ENCODE peak calls at places on chromosomes 13 and 19, in five cellular contexts. Q is fibroblast of lung, E is body of pancreas, K is left ventricle myocardium inferior, U is tibial artery. S is an unnamed sample.

GRCh38 chr13:40445557-40445990 is 220.9 kb downstream of the FOXO1 start:
- DNase-seq in Q (no peak), E (peak; percentile 71), K (peak; percentile 42), U (peak; percentile 36), S (peak; percentile 19)

GRCh38 chr13:110403721-110404120 is 96.6 kb downstream of the COL4A2 start:
- DNase-seq in Q (no peak), E (no peak), K (no peak), U (no peak), S (no peak)

GRCh38 chr19:39846678-39847486 is 703 bp upstream of the FBL start:
- DNase-seq in Q (no peak), E (no peak), K (no peak), U (no peak), S (peak; percentile 53)

GRCh38 chr19:16566161-16566560 is 6.1 kb downstream of the SLC35E1 start:
- DNase-seq in Q (no peak), E (no peak), K (no peak), U (no peak), S (peak; percentile 42)

GRCh38 chr13:98910501-98910951 is 67.3 kb downstream of the DOCK9 start:
- DNase-seq in Q (peak; percentile 28), E (no peak), K (no peak), U (peak; percentile 24), S (no peak)

GRCh38 chr19:18294467-18294864 is 13.0 kb upstream of the JUND start:
- DNase-seq in Q (no peak), E (peak; percentile 64), K (no peak), U (peak; percentile 35), S (no peak)

GRCh38 chr13:47004022-47004421 is 107.2 kb upstream of the HTR2A start:
- DNase-seq in Q (no peak), E (no peak), K (no peak), U (no peak), S (no peak)

GRCh38 chr13:114225610-114226009 is 9.1 kb upstream of the CDC16 start:
- DNase-seq in Q (no peak), E (no peak), K (no peak), U (no peak), S (no peak)

GRCh38 chr13:43304449-43304848 is 281.1 kb downstream of the DNAJC15 start:
- DNase-seq in Q (no peak), E (no peak), K (no peak), U (no peak), S (no peak)

GRCh38 chr19:16444273-16444597 is 27.5 kb downstream of the EPS15L1 start:
- DNase-seq in Q (no peak), E (no peak), K (no peak), U (no peak), S (no peak)

GRCh38 chr13:30576528-30576927 is 41.2 kb upstream of the USPL1 start:
- DNase-seq in Q (peak; percentile 59), E (peak; percentile 19), K (no peak), U (no peak), S (no peak)

GRCh38 chr13:91482427-91482826 is 84.0 kb downstream of the GPC5 start:
- DNase-seq in Q (no peak), E (no peak), K (no peak), U (no peak), S (no peak)

GRCh38 chr13:43805071-43805468 is 18.3 kb upstream of the ENOX1 start:
- DNase-seq in Q (peak; percentile 64), E (no peak), K (no peak), U (no peak), S (no peak)

GRCh38 chr13:39321578-39321977 is 281.4 kb downstream of the LHFPL6 start:
- DNase-seq in Q (peak; percentile 87), E (no peak), K (no peak), U (peak; percentile 63), S (no peak)

GRCh38 chr13:100149389-100149788 is 60.5 kb downstream of the PCCA start:
- DNase-seq in Q (no peak), E (no peak), K (no peak), U (no peak), S (no peak)

GRCh38 chr19:2275588-2276428 is 6.2 kb downstream of the PEAK3 start:
- DNase-seq in Q (no peak), E (no peak), K (peak; percentile 60), U (no peak), S (peak; percentile 53)

GRCh38 chr13:53953205-53953604 is 924.6 kb downstream of the OLFM4 start:
- DNase-seq in Q (no peak), E (no peak), K (no peak), U (no peak), S (no peak)

GRCh38 chr13:32713397-32713796 is 127.1 kb downstream of the PDS5B start:
- DNase-seq in Q (no peak), E (no peak), K (no peak), U (no peak), S (no peak)

GRCh38 chr19:40466219-40467006 is at the start of gene SPTBN4:
- DNase-seq in Q (no peak), E (peak; percentile 32), K (no peak), U (peak; percentile 46), S (peak; percentile 37)

GRCh38 chr13:99628442-99628841 is 127.2 kb downstream of the TM9SF2 start:
- DNase-seq in Q (no peak), E (no peak), K (no peak), U (no peak), S (no peak)

GRCh38 chr19:35153701-35154534 is 617 bp upstream of the FXYD5 start:
- DNase-seq in Q (no peak), E (peak; percentile 43), K (no peak), U (no peak), S (peak; percentile 50)

GRCh38 chr13:111969551-111970135 is 97.3 kb upstream of the SOX1 start:
- DNase-seq in Q (no peak), E (no peak), K (no peak), U (no peak), S (no peak)

GRCh38 chr13:45718063-45718462 is 15.9 kb downstream of the CBY2 start:
- DNase-seq in Q (peak; percentile 32), E (no peak), K (no peak), U (no peak), S (no peak)

GRCh38 chr13:101985321-101985720 is 416.5 kb downstream of the FGF14 start:
- DNase-seq in Q (no peak), E (no peak), K (no peak), U (no peak), S (no peak)

GRCh38 chr13:98528663-98529064 is 48.2 kb downstream of the STK24 start:
- DNase-seq in Q (peak; percentile 43), E (no peak), K (no peak), U (no peak), S (no peak)

GRCh38 chr13:49791214-49791752 is 1.2 kb downstream of the KPNA3 start:
- DNase-seq in Q (peak; percentile 63), E (peak; percentile 32), K (no peak), U (no peak), S (peak; percentile 58)

GRCh38 chr19:50184196-50184595 is 19.2 kb upstream of the MYH14 start:
- DNase-seq in Q (no peak), E (no peak), K (no peak), U (no peak), S (no peak)
- TF ChIP-seq CTCF in Q (no peak), E (no peak), K (no peak), U (no peak), S (no peak)

GRCh38 chr19:47749326-47749725 is 4.0 kb downstream of the NOP53 start:
- DNase-seq in Q (no peak), E (no peak), K (no peak), U (no peak), S (no peak)
- H3K4me1 ChIP-seq in Q (peaks cover 3% of the 10 kb centered on the region), E (peaks cover 31% of the 10 kb centered on the region), K (peaks cover 33% of the 10 kb centered on the region), U (no peaks in the 10 kb centered on the region), S (peaks cover 3% of the 10 kb centered on the region)

DNA sequence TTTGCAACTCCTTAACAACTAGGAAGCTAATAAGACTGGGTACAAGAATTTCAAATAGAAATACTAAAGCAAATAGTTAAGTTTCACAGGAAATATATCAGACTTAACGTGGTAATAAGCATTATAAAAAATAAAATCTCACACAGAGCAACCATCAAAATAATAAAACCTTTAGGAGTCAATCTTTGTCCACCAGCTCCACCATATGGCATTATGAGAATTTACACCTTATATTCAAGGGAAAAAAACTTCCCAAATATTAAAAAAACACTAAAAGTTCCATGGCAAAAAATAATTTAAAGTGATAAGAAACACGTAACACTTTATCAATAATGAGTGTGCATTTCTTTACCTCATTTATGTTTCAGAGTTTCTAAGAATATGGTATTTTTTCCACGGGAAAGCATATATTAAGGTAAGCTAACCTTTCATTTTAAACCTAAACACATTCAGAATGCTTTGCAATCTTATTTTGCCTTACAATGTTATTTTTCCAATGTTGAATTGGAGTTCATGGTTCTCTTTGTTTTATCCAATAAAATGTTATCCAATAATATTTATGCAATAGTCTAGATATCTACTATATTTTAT is 423.2 kb upstream of the SGCG start:
- DNase-seq in Q (peak; percentile 56), E (no peak), K (no peak), U (no peak), S (no peak)
- TF ChIP-seq CTCF in Q (peak; percentile 44), E (no peak), K (peak; percentile 59), U (peak; percentile 44), S (no peak)

GRCh38 chr13:36531746-36532486 is 99.6 kb downstream of the CCNA1 start:
- DNase-seq in Q (no peak), E (no peak), K (no peak), U (no peak), S (no peak)

GRCh38 chr13:36528105-36528504 is 95.8 kb downstream of the CCNA1 start:
- DNase-seq in Q (no peak), E (no peak), K (no peak), U (no peak), S (no peak)

GRCh38 chr13:36530050-36530789 is 97.9 kb downstream of the CCNA1 start:
- DNase-seq in Q (no peak), E (no peak), K (no peak), U (no peak), S (no peak)

GRCh38 chr13:36533806-36534205 is 101.5 kb downstream of the CCNA1 start:
- DNase-seq in Q (no peak), E (no peak), K (no peak), U (no peak), S (no peak)

GRCh38 chr13:36530861-36531590 is 98.7 kb downstream of the CCNA1 start:
- DNase-seq in Q (no peak), E (no peak), K (no peak), U (no peak), S (no peak)
- H3K4me1 ChIP-seq in Q (no peaks in the 10 kb centered on the region), E (no peaks in the 10 kb centered on the region), K (no peaks in the 10 kb centered on the region), U (no peaks in the 10 kb centered on the region), S (no peaks in the 10 kb centered on the region)

GRCh38 chr13:85737952-85738351 is 61.3 kb downstream of the SLITRK6 start:
- DNase-seq in Q (no peak), E (no peak), K (no peak), U (no peak), S (no peak)
- TF ChIP-seq CTCF in Q (no peak), E (no peak), K (no peak), U (no peak), S (no peak)

S was measured in colonic mucosa.